ENCODE peak calls at places on chromosomes 6 and 20, in seven cellular contexts. One of them, this sample, is unnamed.

GRCh38 chr6:99446076-99446475 is 21.0 kb upstream of the PNISR start:
- DNase-seq in NCI-H1694 treated with DMSO at 0.1 percent for 48 hours: no peak
- DNase-seq in endothelial cell: no peak
- DNase-seq in stimulated activated CD4-positive, alpha-beta T cell treated with anti-CD3 and anti-CD28 coated beads, Interleukin-1b, Interleukin-23, amount 100 ng/mL, for 48 hours: no peak
- DNase-seq in activated CD8-positive, alpha-beta memory T cell treated with anti-CD3 and anti-CD28 coated beads, Interleukin-2, amount 10 ng/mL, durations not matched to agents 7 days and 5 days: no peak
- DNase-seq in kidney epithelial cell: no peak
- DNase-seq in activated naive CD8-positive, alpha-beta T cell treated with anti-CD3 and anti-CD28 coated beads, Interleukin-2, amount 50 U/mL, for 24 hours: no peak
- DNase-seq in this sample: no peak

GRCh38 chr20:36988494-36988966 is 37.0 kb upstream of the SAMHD1 start:
- DNase-seq in stimulated activated CD4-positive, alpha-beta T cell treated with anti-CD3 and anti-CD28 coated beads, Interleukin-1b, Interleukin-23, amount 100 ng/mL, for 48 hours: no peak
- DNase-seq in endothelial cell: no peak
- DNase-seq in activated naive CD8-positive, alpha-beta T cell treated with anti-CD3 and anti-CD28 coated beads, Interleukin-2, amount 50 U/mL, for 24 hours: no peak
- DNase-seq in activated CD8-positive, alpha-beta memory T cell treated with anti-CD3 and anti-CD28 coated beads, Interleukin-2, amount 10 ng/mL, durations not matched to agents 7 days and 5 days: no peak
- DNase-seq in kidney epithelial cell: no peak
- DNase-seq in NCI-H1694 treated with DMSO at 0.1 percent for 48 hours: no peak
- DNase-seq in this sample: no peak

GRCh38 chr6:144434308-144434990 is 149.3 kb downstream of the UTRN start:
- DNase-seq in kidney epithelial cell: peak; percentile 32
- DNase-seq in endothelial cell: no peak
- DNase-seq in activated naive CD8-positive, alpha-beta T cell treated with anti-CD3 and anti-CD28 coated beads, Interleukin-2, amount 50 U/mL, for 24 hours: no peak
- DNase-seq in stimulated activated CD4-positive, alpha-beta T cell treated with anti-CD3 and anti-CD28 coated beads, Interleukin-1b, Interleukin-23, amount 100 ng/mL, for 48 hours: no peak
- DNase-seq in NCI-H1694 treated with DMSO at 0.1 percent for 48 hours: no peak
- DNase-seq in activated CD8-positive, alpha-beta memory T cell treated with anti-CD3 and anti-CD28 coated beads, Interleukin-2, amount 10 ng/mL, durations not matched to agents 7 days and 5 days: no peak
- DNase-seq in this sample: no peak

GRCh38 chr6:26420607-26421235 is 18.6 kb downstream of the BTN3A1 start:
- DNase-seq in activated CD8-positive, alpha-beta memory T cell treated with anti-CD3 and anti-CD28 coated beads, Interleukin-2, amount 10 ng/mL, durations not matched to agents 7 days and 5 days: no peak
- DNase-seq in NCI-H1694 treated with DMSO at 0.1 percent for 48 hours: no peak
- DNase-seq in kidney epithelial cell: no peak
- DNase-seq in endothelial cell: peak; percentile 38
- DNase-seq in stimulated activated CD4-positive, alpha-beta T cell treated with anti-CD3 and anti-CD28 coated beads, Interleukin-1b, Interleukin-23, amount 100 ng/mL, for 48 hours: no peak
- DNase-seq in activated naive CD8-positive, alpha-beta T cell treated with anti-CD3 and anti-CD28 coated beads, Interleukin-2, amount 50 U/mL, for 24 hours: peak; percentile 26
- DNase-seq in this sample: peak; percentile 44

GRCh38 chr6:68313911-68314310 is 321.2 kb upstream of the ADGRB3 start:
- DNase-seq in activated CD8-positive, alpha-beta memory T cell treated with anti-CD3 and anti-CD28 coated beads, Interleukin-2, amount 10 ng/mL, durations not matched to agents 7 days and 5 days: no peak
- DNase-seq in stimulated activated CD4-positive, alpha-beta T cell treated with anti-CD3 and anti-CD28 coated beads, Interleukin-1b, Interleukin-23, amount 100 ng/mL, for 48 hours: no peak
- DNase-seq in kidney epithelial cell: no peak
- DNase-seq in activated naive CD8-positive, alpha-beta T cell treated with anti-CD3 and anti-CD28 coated beads, Interleukin-2, amount 50 U/mL, for 24 hours: no peak
- DNase-seq in NCI-H1694 treated with DMSO at 0.1 percent for 48 hours: no peak
- DNase-seq in endothelial cell: no peak
- DNase-seq in this sample: no peak

GRCh38 chr6:90468080-90468479 is 118.8 kb downstream of the MAP3K7 start:
- DNase-seq in activated CD8-positive, alpha-beta memory T cell treated with anti-CD3 and anti-CD28 coated beads, Interleukin-2, amount 10 ng/mL, durations not matched to agents 7 days and 5 days: peak; percentile 50
- DNase-seq in NCI-H1694 treated with DMSO at 0.1 percent for 48 hours: no peak
- DNase-seq in kidney epithelial cell: peak; percentile 45
- DNase-seq in stimulated activated CD4-positive, alpha-beta T cell treated with anti-CD3 and anti-CD28 coated beads, Interleukin-1b, Interleukin-23, amount 100 ng/mL, for 48 hours: peak; percentile 55
- DNase-seq in activated naive CD8-positive, alpha-beta T cell treated with anti-CD3 and anti-CD28 coated beads, Interleukin-2, amount 50 U/mL, for 24 hours: peak; percentile 48
- DNase-seq in endothelial cell: no peak
- DNase-seq in this sample: no peak

GRCh38 chr20:59751075-59751711 is 146.9 kb downstream of the PHACTR3 start:
- DNase-seq in activated CD8-positive, alpha-beta memory T cell treated with anti-CD3 and anti-CD28 coated beads, Interleukin-2, amount 10 ng/mL, durations not matched to agents 7 days and 5 days: peak; percentile 59
- DNase-seq in kidney epithelial cell: no peak
- DNase-seq in stimulated activated CD4-positive, alpha-beta T cell treated with anti-CD3 and anti-CD28 coated beads, Interleukin-1b, Interleukin-23, amount 100 ng/mL, for 48 hours: peak; percentile 44
- DNase-seq in activated naive CD8-positive, alpha-beta T cell treated with anti-CD3 and anti-CD28 coated beads, Interleukin-2, amount 50 U/mL, for 24 hours: peak; percentile 39
- DNase-seq in NCI-H1694 treated with DMSO at 0.1 percent for 48 hours: no peak
- DNase-seq in endothelial cell: peak; percentile 90
- DNase-seq in this sample: peak; percentile 33

GRCh38 chr6:10174761-10175160 is 240.1 kb downstream of the TFAP2A start:
- DNase-seq in activated CD8-positive, alpha-beta memory T cell treated with anti-CD3 and anti-CD28 coated beads, Interleukin-2, amount 10 ng/mL, durations not matched to agents 7 days and 5 days: no peak
- DNase-seq in activated naive CD8-positive, alpha-beta T cell treated with anti-CD3 and anti-CD28 coated beads, Interleukin-2, amount 50 U/mL, for 24 hours: no peak
- DNase-seq in kidney epithelial cell: no peak
- DNase-seq in stimulated activated CD4-positive, alpha-beta T cell treated with anti-CD3 and anti-CD28 coated beads, Interleukin-1b, Interleukin-23, amount 100 ng/mL, for 48 hours: no peak
- DNase-seq in NCI-H1694 treated with DMSO at 0.1 percent for 48 hours: no peak
- DNase-seq in endothelial cell: no peak
- DNase-seq in this sample: no peak

GRCh38 chr6:160015778-160016684 is 47.1 kb downstream of the IGF2R start:
- DNase-seq in NCI-H1694 treated with DMSO at 0.1 percent for 48 hours: no peak
- DNase-seq in kidney epithelial cell: no peak
- DNase-seq in stimulated activated CD4-positive, alpha-beta T cell treated with anti-CD3 and anti-CD28 coated beads, Interleukin-1b, Interleukin-23, amount 100 ng/mL, for 48 hours: peak; percentile 60
- DNase-seq in activated CD8-positive, alpha-beta memory T cell treated with anti-CD3 and anti-CD28 coated beads, Interleukin-2, amount 10 ng/mL, durations not matched to agents 7 days and 5 days: peak; percentile 88
- DNase-seq in activated naive CD8-positive, alpha-beta T cell treated with anti-CD3 and anti-CD28 coated beads, Interleukin-2, amount 50 U/mL, for 24 hours: peak; percentile 33
- DNase-seq in endothelial cell: no peak
- DNase-seq in this sample: no peak

GRCh38 chr6:105398859-105399258 is 4.0 kb downstream of the PREP start:
- DNase-seq in NCI-H1694 treated with DMSO at 0.1 percent for 48 hours: no peak
- DNase-seq in kidney epithelial cell: no peak
- DNase-seq in endothelial cell: no peak
- DNase-seq in activated naive CD8-positive, alpha-beta T cell treated with anti-CD3 and anti-CD28 coated beads, Interleukin-2, amount 50 U/mL, for 24 hours: no peak
- DNase-seq in stimulated activated CD4-positive, alpha-beta T cell treated with anti-CD3 and anti-CD28 coated beads, Interleukin-1b, Interleukin-23, amount 100 ng/mL, for 48 hours: no peak
- DNase-seq in activated CD8-positive, alpha-beta memory T cell treated with anti-CD3 and anti-CD28 coated beads, Interleukin-2, amount 10 ng/mL, durations not matched to agents 7 days and 5 days: no peak
- DNase-seq in this sample: no peak

GRCh38 chr6:75936682-75937081 is 135.8 kb downstream of the IMPG1 start:
- DNase-seq in endothelial cell: no peak
- DNase-seq in activated CD8-positive, alpha-beta memory T cell treated with anti-CD3 and anti-CD28 coated beads, Interleukin-2, amount 10 ng/mL, durations not matched to agents 7 days and 5 days: no peak
- DNase-seq in NCI-H1694 treated with DMSO at 0.1 percent for 48 hours: peak; percentile 6
- DNase-seq in activated naive CD8-positive, alpha-beta T cell treated with anti-CD3 and anti-CD28 coated beads, Interleukin-2, amount 50 U/mL, for 24 hours: no peak
- DNase-seq in kidney epithelial cell: no peak
- DNase-seq in stimulated activated CD4-positive, alpha-beta T cell treated with anti-CD3 and anti-CD28 coated beads, Interleukin-1b, Interleukin-23, amount 100 ng/mL, for 48 hours: no peak
- DNase-seq in this sample: no peak

GRCh38 chr6:3337521-3338350 is 79.0 kb downstream of the PSMG4 start:
- DNase-seq in endothelial cell: no peak
- DNase-seq in activated CD8-positive, alpha-beta memory T cell treated with anti-CD3 and anti-CD28 coated beads, Interleukin-2, amount 10 ng/mL, durations not matched to agents 7 days and 5 days: no peak
- DNase-seq in kidney epithelial cell: no peak
- DNase-seq in activated naive CD8-positive, alpha-beta T cell treated with anti-CD3 and anti-CD28 coated beads, Interleukin-2, amount 50 U/mL, for 24 hours: no peak
- DNase-seq in NCI-H1694 treated with DMSO at 0.1 percent for 48 hours: no peak
- DNase-seq in stimulated activated CD4-positive, alpha-beta T cell treated with anti-CD3 and anti-CD28 coated beads, Interleukin-1b, Interleukin-23, amount 100 ng/mL, for 48 hours: no peak
- DNase-seq in this sample: no peak

GRCh38 chr6:148147431-148147830 is 195.2 kb upstream of the SASH1 start:
- DNase-seq in kidney epithelial cell: no peak
- DNase-seq in stimulated activated CD4-positive, alpha-beta T cell treated with anti-CD3 and anti-CD28 coated beads, Interleukin-1b, Interleukin-23, amount 100 ng/mL, for 48 hours: no peak
- DNase-seq in activated naive CD8-positive, alpha-beta T cell treated with anti-CD3 and anti-CD28 coated beads, Interleukin-2, amount 50 U/mL, for 24 hours: no peak
- DNase-seq in NCI-H1694 treated with DMSO at 0.1 percent for 48 hours: no peak
- DNase-seq in endothelial cell: no peak
- DNase-seq in activated CD8-positive, alpha-beta memory T cell treated with anti-CD3 and anti-CD28 coated beads, Interleukin-2, amount 10 ng/mL, durations not matched to agents 7 days and 5 days: no peak
- DNase-seq in this sample: no peak

GRCh38 chr20:40319056-40319455 is 370.0 kb downstream of the MAFB start:
- DNase-seq in activated CD8-positive, alpha-beta memory T cell treated with anti-CD3 and anti-CD28 coated beads, Interleukin-2, amount 10 ng/mL, durations not matched to agents 7 days and 5 days: no peak
- DNase-seq in NCI-H1694 treated with DMSO at 0.1 percent for 48 hours: no peak
- DNase-seq in activated naive CD8-positive, alpha-beta T cell treated with anti-CD3 and anti-CD28 coated beads, Interleukin-2, amount 50 U/mL, for 24 hours: no peak
- DNase-seq in stimulated activated CD4-positive, alpha-beta T cell treated with anti-CD3 and anti-CD28 coated beads, Interleukin-1b, Interleukin-23, amount 100 ng/mL, for 48 hours: no peak
- DNase-seq in kidney epithelial cell: no peak
- DNase-seq in endothelial cell: no peak
- DNase-seq in this sample: no peak

GRCh38 chr6:28657756-28658465 is 132.2 kb downstream of the GPX5 start:
- DNase-seq in activated CD8-positive, alpha-beta memory T cell treated with anti-CD3 and anti-CD28 coated beads, Interleukin-2, amount 10 ng/mL, durations not matched to agents 7 days and 5 days: peak; percentile 56
- DNase-seq in NCI-H1694 treated with DMSO at 0.1 percent for 48 hours: peak; percentile 46
- DNase-seq in activated naive CD8-positive, alpha-beta T cell treated with anti-CD3 and anti-CD28 coated beads, Interleukin-2, amount 50 U/mL, for 24 hours: peak; percentile 66
- DNase-seq in endothelial cell: peak; percentile 57
- DNase-seq in kidney epithelial cell: no peak
- DNase-seq in stimulated activated CD4-positive, alpha-beta T cell treated with anti-CD3 and anti-CD28 coated beads, Interleukin-1b, Interleukin-23, amount 100 ng/mL, for 48 hours: peak; percentile 79
- DNase-seq in this sample: peak; percentile 57

GRCh38 chr6:157075549-157076426 is 247.5 kb downstream of the TMEM242 start:
- DNase-seq in kidney epithelial cell: no peak
- DNase-seq in stimulated activated CD4-positive, alpha-beta T cell treated with anti-CD3 and anti-CD28 coated beads, Interleukin-1b, Interleukin-23, amount 100 ng/mL, for 48 hours: peak; percentile 55
- DNase-seq in activated CD8-positive, alpha-beta memory T cell treated with anti-CD3 and anti-CD28 coated beads, Interleukin-2, amount 10 ng/mL, durations not matched to agents 7 days and 5 days: peak; percentile 63
- DNase-seq in activated naive CD8-positive, alpha-beta T cell treated with anti-CD3 and anti-CD28 coated beads, Interleukin-2, amount 50 U/mL, for 24 hours: peak; percentile 35
- DNase-seq in endothelial cell: no peak
- DNase-seq in NCI-H1694 treated with DMSO at 0.1 percent for 48 hours: no peak
- DNase-seq in this sample: no peak

This sample was measured in LoVo.